ENCODE peak calls at places on chromosomes 12 and 14, in eight cellular contexts. N, M, B, F, U, G, E and D are unnamed samples.

GRCh38 chr12:101608301-101609133 is 13.7 kb downstream of the MYBPC1 start:
- DNase-seq in N (peak), M (no peak), B (peak), F (no peak), U (no peak), G (no peak), E (no peak), D (peak)

GRCh38 chr12:11710431-11710830 is 61.0 kb downstream of the ETV6 start:
- DNase-seq in N (no peak), M (no peak), B (no peak), F (no peak), U (no peak), G (no peak), E (no peak), D (no peak)

GRCh38 chr12:72081787-72082186 is 143.1 kb downstream of the TPH2 start:
- DNase-seq in N (peak), M (no peak), B (no peak), F (no peak), U (no peak), G (no peak), E (no peak), D (no peak)

GRCh38 chr14:39351708-39352107 is 80.5 kb downstream of the FBXO33 start:
- DNase-seq in N (no peak), M (no peak), B (no peak), F (no peak), U (no peak), G (no peak), E (no peak), D (no peak)

GRCh38 chr12:89343127-89343526 is 9.2 kb downstream of the DUSP6 start:
- DNase-seq in N (no peak), M (peak), B (no peak), F (no peak), U (no peak), G (no peak), E (no peak), D (no peak)

GRCh38 chr14:93729993-93730392 is 58.3 kb downstream of the PRIMA1 start:
- DNase-seq in N (no peak), M (no peak), B (no peak), F (no peak), U (no peak), G (no peak), E (no peak), D (no peak)

GRCh38 chr12:11807453-11807852 is 158.0 kb downstream of the ETV6 start:
- DNase-seq in N (no peak), M (no peak), B (no peak), F (no peak), U (no peak), G (peak), E (no peak), D (no peak)

GRCh38 chr14:74961238-74961911 is 6.0 kb upstream of the PGF start:
- DNase-seq in N (no peak), M (no peak), B (no peak), F (no peak), U (no peak), G (no peak), E (no peak), D (no peak)

GRCh38 chr14:36238666-36239363 is 62.3 kb upstream of the PTCSC3 start:
- DNase-seq in N (no peak), M (no peak), B (no peak), F (no peak), U (no peak), G (no peak), E (no peak), D (no peak)

GRCh38 chr12:116389990-116390655 is 112.6 kb upstream of the MED13L start:
- DNase-seq in N (no peak), M (no peak), B (no peak), F (no peak), U (no peak), G (no peak), E (no peak), D (peak)

GRCh38 chr12:120093592-120094355 is 22.8 kb downstream of the RAB35 start:
- DNase-seq in N (peak), M (no peak), B (no peak), F (no peak), U (peak), G (no peak), E (no peak), D (no peak)

GRCh38 chr12:44581642-44582242 is 294.4 kb downstream of the NELL2 start:
- DNase-seq in N (peak), M (no peak), B (no peak), F (no peak), U (no peak), G (no peak), E (no peak), D (no peak)

GRCh38 chr14:85576161-85576560 is 46.2 kb downstream of the FLRT2 start:
- DNase-seq in N (no peak), M (no peak), B (no peak), F (no peak), U (no peak), G (no peak), E (no peak), D (no peak)

GRCh38 chr12:105378821-105379400 is 48.4 kb downstream of the C12orf75 start:
- DNase-seq in N (no peak), M (no peak), B (no peak), F (no peak), U (peak), G (peak), E (no peak), D (no peak)

GRCh38 chr12:111150476-111150875 is 218.4 kb downstream of the PHETA1 start:
- DNase-seq in N (no peak), M (no peak), B (no peak), F (no peak), U (no peak), G (no peak), E (no peak), D (no peak)

GRCh38 chr12:51590347-51591019 is 550 bp upstream of the SCN8A start:
- DNase-seq in N (peak), M (peak), B (peak), F (no peak), U (peak), G (peak), E (peak), D (no peak)

GRCh38 chr12:111270128-111270651 is 98.7 kb downstream of the PHETA1 start:
- DNase-seq in N (no peak), M (no peak), B (no peak), F (no peak), U (no peak), G (no peak), E (no peak), D (no peak)

GRCh38 chr12:57109207-57110160 is 1.7 kb downstream of the STAT6 start:
- DNase-seq in N (no peak), M (no peak), B (no peak), F (no peak), U (no peak), G (no peak), E (no peak), D (no peak)

GRCh38 chr12:11718768-11719253 is 69.3 kb downstream of the ETV6 start:
- DNase-seq in N (no peak), M (no peak), B (no peak), F (peak), U (no peak), G (no peak), E (no peak), D (no peak)

GRCh38 chr12:64780531-64781373 is 21.5 kb upstream of the GNS start:
- DNase-seq in N (peak), M (peak), B (peak), F (peak), U (peak), G (no peak), E (peak), D (no peak)

GRCh38 chr14:75724414-75725204 is 63.6 kb downstream of the TTLL5 start:
- DNase-seq in N (no peak), M (peak), B (no peak), F (no peak), U (no peak), G (no peak), E (no peak), D (no peak)

GRCh38 chr12:50120521-50120920 is 8.5 kb downstream of the COX14 start:
- DNase-seq in N (no peak), M (no peak), B (no peak), F (no peak), U (no peak), G (no peak), E (no peak), D (no peak)

GRCh38 chr14:74509587-74510210 is 16.1 kb downstream of the ISCA2 start:
- DNase-seq in N (no peak), M (no peak), B (no peak), F (peak), U (peak), G (no peak), E (no peak), D (no peak)

GRCh38 chr12:128178971-128179370 is 88.0 kb upstream of the TMEM132C start:
- DNase-seq in N (no peak), M (no peak), B (no peak), F (no peak), U (peak), G (no peak), E (no peak), D (no peak)

GRCh38 chr12:11822071-11822818 is 172.8 kb downstream of the ETV6 start:
- DNase-seq in N (no peak), M (no peak), B (peak), F (no peak), U (no peak), G (peak), E (no peak), D (no peak)

GRCh38 chr12:126617312-126617711 is 1552.1 kb downstream of the AACS start:
- DNase-seq in N (peak), M (no peak), B (no peak), F (no peak), U (peak), G (no peak), E (no peak), D (no peak)

GRCh38 chr14:25757364-25757763 is 707.4 kb upstream of the STXBP6 start:
- DNase-seq in N (peak), M (no peak), B (no peak), F (no peak), U (no peak), G (no peak), E (no peak), D (no peak)

GRCh38 chr12:69415471-69416275 is 54.5 kb upstream of the FRS2 start:
- DNase-seq in N (peak), M (peak), B (peak), F (peak), U (peak), G (peak), E (no peak), D (peak)

GRCh38 chr14:89206426-89206825 is 210.6 kb downstream of the FOXN3 start:
- DNase-seq in N (no peak), M (no peak), B (no peak), F (no peak), U (no peak), G (no peak), E (no peak), D (no peak)

DNA sequence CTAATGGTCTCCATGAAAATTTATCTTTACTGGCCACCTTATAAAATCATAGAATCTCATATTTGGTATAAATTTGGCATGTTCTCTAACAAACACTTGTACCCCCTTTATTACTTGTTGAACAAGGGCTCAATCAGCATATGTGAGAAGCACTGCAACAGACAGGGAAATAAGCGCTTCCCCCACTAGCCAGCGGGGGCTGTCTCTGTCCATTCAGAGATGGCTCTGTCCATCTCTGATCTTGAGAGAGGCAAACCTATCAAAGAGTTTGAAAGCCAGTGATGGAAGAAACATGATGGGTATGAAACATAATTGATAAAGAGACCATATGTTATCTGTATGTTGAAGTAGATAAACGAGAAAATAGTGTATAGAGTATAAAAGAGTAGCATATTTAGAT is 326.8 kb downstream of the PDZRN4 start:
- DNase-seq in N (peak), M (no peak), B (no peak), F (no peak), U (peak), G (peak), E (no peak), D (no peak)
- TF ChIP-seq CTCF in N (peak), M (no peak), B (no peak), F (no peak), U (peak), G (peak), E (no peak), D (no peak)

GRCh38 chr14:54136894-54137665 is 180.5 kb upstream of the BMP4 start:
- DNase-seq in N (no peak), M (no peak), B (no peak), F (no peak), U (no peak), G (no peak), E (no peak), D (no peak)
- TF ChIP-seq CTCF in N (no peak), M (no peak), B (no peak), F (no peak), U (no peak), G (no peak), E (no peak), D (no peak)

GRCh38 chr12:54012631-54013398 is 4.0 kb downstream of the HOXC8 start:
- DNase-seq in N (no peak), M (no peak), B (no peak), F (no peak), U (no peak), G (peak), E (no peak), D (no peak)
- TF ChIP-seq CTCF in N (no peak), M (no peak), B (no peak), F (no peak), U (no peak), G (peak), E (no peak), D (no peak)

GRCh38 chr12:12890815-12891645 is at the start of gene GPRC5A:
- DNase-seq in N (peak), M (peak), B (peak), F (peak), U (peak), G (no peak), E (peak), D (no peak)
- TF ChIP-seq CTCF in N (peak), M (peak), B (peak), F (no peak), U (peak), G (no peak), E (no peak), D (no peak)

DNA sequence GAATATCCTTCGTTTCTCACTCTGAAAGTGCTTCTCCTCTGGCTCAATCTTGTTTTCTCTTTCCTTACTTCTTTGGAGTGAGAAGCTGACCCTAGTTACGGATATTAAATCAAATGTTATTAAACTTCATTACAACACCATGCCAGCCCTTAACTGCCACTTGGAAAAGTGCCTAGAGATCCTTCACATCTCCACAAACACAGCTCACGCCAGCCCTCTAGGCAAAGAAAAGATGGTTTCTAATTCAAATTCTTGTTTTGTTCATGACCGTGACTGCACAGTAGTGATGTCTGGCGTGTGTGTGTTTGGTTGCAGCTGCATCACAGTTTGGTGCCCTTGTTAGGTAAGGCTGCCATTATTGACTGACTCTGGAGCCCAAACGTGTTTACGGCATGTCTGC is 113.0 kb downstream of the BEGAIN start:
- DNase-seq in N (no peak), M (no peak), B (no peak), F (no peak), U (no peak), G (no peak), E (no peak), D (no peak)
- TF ChIP-seq CTCF in N (no peak), M (no peak), B (no peak), F (no peak), U (no peak), G (no peak), E (no peak), D (no peak)

GRCh38 chr12:29088611-29089219 is 60.4 kb upstream of the FAR2 start:
- DNase-seq in N (peak), M (no peak), B (no peak), F (no peak), U (no peak), G (no peak), E (no peak), D (no peak)
- TF ChIP-seq CTCF in N (peak), M (peak), B (peak), F (no peak), U (peak), G (peak), E (peak), D (peak)

GRCh38 chr12:114013601-114014345 is 47.6 kb upstream of the RBM19 start:
- DNase-seq in N (peak), M (no peak), B (no peak), F (no peak), U (peak), G (peak), E (no peak), D (peak)
- TF ChIP-seq CTCF in N (peak), M (peak), B (no peak), F (no peak), U (peak), G (peak), E (no peak), D (peak)

GRCh38 chr12:109097435-109098141 is at the start of gene UNG:
- DNase-seq in N (peak), M (peak), B (peak), F (peak), U (peak), G (peak), E (peak), D (peak)
- TF ChIP-seq CTCF in N (no peak), M (no peak), B (no peak), F (no peak), U (no peak), G (no peak), E (no peak), D (no peak)

DNA sequence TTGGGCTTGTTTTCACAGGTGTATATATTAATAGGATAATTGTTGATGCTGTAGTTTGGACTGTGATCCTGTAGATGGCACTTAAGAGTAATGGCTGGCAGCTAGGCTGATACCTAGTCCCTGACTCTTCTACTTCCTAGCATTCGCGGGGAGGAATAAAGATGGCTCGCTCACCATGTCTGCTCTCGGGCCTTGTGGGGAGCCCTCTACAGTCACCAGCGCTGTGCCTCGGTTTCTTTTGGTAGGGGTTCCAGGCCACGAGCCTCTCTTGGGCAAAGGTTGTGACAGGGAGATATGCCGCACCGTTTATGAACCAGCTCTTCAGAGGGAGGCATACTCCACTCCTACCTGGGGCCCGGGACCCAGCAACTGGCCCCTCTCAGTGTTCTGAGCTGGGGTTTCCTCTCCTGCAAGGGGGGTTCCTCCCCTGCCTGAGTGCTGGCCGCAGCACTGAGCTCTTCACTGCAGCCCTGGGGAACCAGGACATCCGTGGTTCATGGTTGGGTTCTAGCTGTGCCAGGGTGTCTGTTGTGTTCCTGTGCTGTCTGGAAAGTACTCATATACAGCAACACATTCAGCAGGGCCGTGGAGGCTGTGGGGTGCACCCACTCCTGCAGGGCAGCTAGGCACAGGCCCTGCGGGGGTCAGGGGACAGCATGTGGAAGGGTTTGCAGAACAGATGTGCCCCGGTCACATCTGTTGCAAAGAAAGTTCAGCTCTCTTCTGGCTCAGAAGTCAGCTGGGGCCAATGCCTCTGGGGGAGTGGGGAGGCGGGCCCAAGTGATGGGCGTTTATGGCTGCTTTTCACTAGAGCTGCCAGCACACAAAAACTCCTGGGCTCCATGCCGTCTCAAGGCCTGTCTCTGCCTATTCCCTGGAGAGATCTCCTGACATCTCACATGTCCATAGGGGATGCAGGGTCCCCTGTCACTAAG is 147.9 kb downstream of the PPFIA2 start:
- DNase-seq in N (peak), M (no peak), B (no peak), F (no peak), U (peak), G (peak), E (no peak), D (no peak)
- TF ChIP-seq CTCF in N (peak), M (peak), B (no peak), F (no peak), U (peak), G (peak), E (no peak), D (peak)